ENCODE peak calls at places on chromosomes 16 and 17, in six cellular contexts. One of them, this sample, is unnamed.

GRCh38 chr17:81064746-81065475 is 30.0 kb downstream of the BAIAP2 start:
- DNase-seq in GM23338: no peak
- DNase-seq in GM12878: no peak
- DNase-seq in H1: no peak
- DNase-seq in HepG2: no peak
- DNase-seq in K562: no peak
- DNase-seq in this sample: no peak

GRCh38 chr17:42240201-42240600 is 36.0 kb downstream of the STAT5B start:
- DNase-seq in GM23338: no peak
- DNase-seq in GM12878: no peak
- DNase-seq in H1: no peak
- DNase-seq in HepG2: no peak
- DNase-seq in K562: no peak
- DNase-seq in this sample: no peak

GRCh38 chr17:144936-145670 is 7.7 kb downstream of the SCGB1C2 start:
- DNase-seq in GM23338: no peak
- DNase-seq in GM12878: no peak
- DNase-seq in H1: peak
- DNase-seq in HepG2: no peak
- DNase-seq in K562: no peak
- DNase-seq in this sample: no peak

GRCh38 chr16:11155284-11155806 is 100.7 kb downstream of the SOCS1 start:
- DNase-seq in GM23338: no peak
- DNase-seq in GM12878: no peak
- DNase-seq in H1: no peak
- DNase-seq in HepG2: no peak
- DNase-seq in K562: peak
- DNase-seq in this sample: no peak

GRCh38 chr17:55717898-55718735 is 4.5 kb downstream of the TMEM100 start:
- DNase-seq in GM23338: peak
- DNase-seq in GM12878: no peak
- DNase-seq in H1: peak
- DNase-seq in HepG2: peak
- DNase-seq in K562: peak
- DNase-seq in this sample: peak

GRCh38 chr17:14525551-14526455 is 224.9 kb downstream of the HS3ST3B1 start:
- DNase-seq in GM23338: peak
- DNase-seq in GM12878: no peak
- DNase-seq in H1: peak
- DNase-seq in HepG2: no peak
- DNase-seq in K562: no peak
- DNase-seq in this sample: peak

GRCh38 chr17:35731239-35731931 is at the start of gene RASL10B:
- DNase-seq in GM23338: peak
- DNase-seq in GM12878: no peak
- DNase-seq in H1: peak
- DNase-seq in HepG2: peak
- DNase-seq in K562: peak
- DNase-seq in this sample: peak

GRCh38 chr17:22435231-22435974 is 743.1 kb downstream of the KCNJ18 start:
- DNase-seq in GM23338: no peak
- DNase-seq in GM12878: no peak
- DNase-seq in H1: no peak
- DNase-seq in HepG2: no peak
- DNase-seq in K562: peak
- DNase-seq in this sample: no peak

GRCh38 chr17:18919963-18920362 is 32.0 kb upstream of the SLC5A10 start:
- DNase-seq in GM23338: no peak
- DNase-seq in GM12878: no peak
- DNase-seq in H1: no peak
- DNase-seq in HepG2: peak
- DNase-seq in K562: no peak
- DNase-seq in this sample: no peak

GRCh38 chr16:1787056-1787321 is 4.2 kb downstream of the NUBP2 start:
- DNase-seq in GM23338: no peak
- DNase-seq in GM12878: no peak
- DNase-seq in H1: no peak
- DNase-seq in HepG2: no peak
- DNase-seq in K562: no peak
- DNase-seq in this sample: no peak

GRCh38 chr16:57563761-57564160 is 21.3 kb downstream of the ADGRG5 start:
- DNase-seq in GM23338: no peak
- DNase-seq in GM12878: no peak
- DNase-seq in H1: no peak
- DNase-seq in HepG2: no peak
- DNase-seq in K562: no peak
- DNase-seq in this sample: no peak

GRCh38 chr16:11955713-11956123 is 9.3 kb upstream of the TNFRSF17 start:
- DNase-seq in GM23338: no peak
- DNase-seq in GM12878: no peak
- DNase-seq in H1: no peak
- DNase-seq in HepG2: no peak
- DNase-seq in K562: peak
- DNase-seq in this sample: no peak

GRCh38 chr16:27199747-27200146 is 3.6 kb upstream of the KDM8 start:
- DNase-seq in GM23338: no peak
- DNase-seq in GM12878: peak
- DNase-seq in H1: no peak
- DNase-seq in HepG2: no peak
- DNase-seq in K562: no peak
- DNase-seq in this sample: no peak

GRCh38 chr16:24544640-24545039 is 5.3 kb downstream of the RBBP6 start:
- DNase-seq in GM23338: no peak
- DNase-seq in GM12878: no peak
- DNase-seq in H1: no peak
- DNase-seq in HepG2: no peak
- DNase-seq in K562: no peak
- DNase-seq in this sample: no peak

GRCh38 chr17:30225919-30226553 is 9.5 kb downstream of the SLC6A4 start:
- DNase-seq in GM23338: no peak
- DNase-seq in GM12878: no peak
- DNase-seq in H1: no peak
- DNase-seq in HepG2: peak
- DNase-seq in K562: no peak
- DNase-seq in this sample: no peak

GRCh38 chr17:41848788-41849187 is 11.2 kb downstream of the KLHL10 start:
- DNase-seq in GM23338: no peak
- DNase-seq in GM12878: no peak
- DNase-seq in H1: no peak
- DNase-seq in HepG2: no peak
- DNase-seq in K562: no peak
- DNase-seq in this sample: no peak

GRCh38 chr17:17448076-17448475 is 28.7 kb upstream of the MED9 start:
- DNase-seq in GM23338: no peak
- DNase-seq in GM12878: no peak
- DNase-seq in H1: no peak
- DNase-seq in HepG2: no peak
- DNase-seq in K562: no peak
- DNase-seq in this sample: no peak

GRCh38 chr17:1003972-1004768 is 7.2 kb downstream of the TIMM22 start:
- DNase-seq in GM23338: no peak
- DNase-seq in GM12878: no peak
- DNase-seq in H1: no peak
- DNase-seq in HepG2: no peak
- DNase-seq in K562: no peak
- DNase-seq in this sample: no peak

GRCh38 chr17:16491131-16491702 is 776 bp downstream of the LRRC75A start:
- DNase-seq in GM23338: peak
- DNase-seq in GM12878: no peak
- DNase-seq in H1: peak
- DNase-seq in HepG2: no peak
- DNase-seq in K562: no peak
- DNase-seq in this sample: peak

GRCh38 chr16:65745-66144 is 6.7 kb downstream of the RHBDF1 start:
- DNase-seq in GM23338: peak
- DNase-seq in GM12878: no peak
- DNase-seq in H1: peak
- DNase-seq in HepG2: peak
- DNase-seq in K562: peak
- DNase-seq in this sample: peak

GRCh38 chr16:64914-65255 is 7.5 kb downstream of the RHBDF1 start:
- DNase-seq in GM23338: no peak
- DNase-seq in GM12878: no peak
- DNase-seq in H1: no peak
- DNase-seq in HepG2: no peak
- DNase-seq in K562: no peak
- DNase-seq in this sample: no peak

GRCh38 chr16:63466-63865 is 9.0 kb downstream of the RHBDF1 start:
- DNase-seq in GM23338: no peak
- DNase-seq in GM12878: no peak
- DNase-seq in H1: no peak
- DNase-seq in HepG2: no peak
- DNase-seq in K562: no peak
- DNase-seq in this sample: no peak

GRCh38 chr16:62891-63290 is 9.3 kb downstream of the SNRNP25 start:
- DNase-seq in GM23338: no peak
- DNase-seq in GM12878: no peak
- DNase-seq in H1: no peak
- DNase-seq in HepG2: no peak
- DNase-seq in K562: no peak
- DNase-seq in this sample: no peak

DNA sequence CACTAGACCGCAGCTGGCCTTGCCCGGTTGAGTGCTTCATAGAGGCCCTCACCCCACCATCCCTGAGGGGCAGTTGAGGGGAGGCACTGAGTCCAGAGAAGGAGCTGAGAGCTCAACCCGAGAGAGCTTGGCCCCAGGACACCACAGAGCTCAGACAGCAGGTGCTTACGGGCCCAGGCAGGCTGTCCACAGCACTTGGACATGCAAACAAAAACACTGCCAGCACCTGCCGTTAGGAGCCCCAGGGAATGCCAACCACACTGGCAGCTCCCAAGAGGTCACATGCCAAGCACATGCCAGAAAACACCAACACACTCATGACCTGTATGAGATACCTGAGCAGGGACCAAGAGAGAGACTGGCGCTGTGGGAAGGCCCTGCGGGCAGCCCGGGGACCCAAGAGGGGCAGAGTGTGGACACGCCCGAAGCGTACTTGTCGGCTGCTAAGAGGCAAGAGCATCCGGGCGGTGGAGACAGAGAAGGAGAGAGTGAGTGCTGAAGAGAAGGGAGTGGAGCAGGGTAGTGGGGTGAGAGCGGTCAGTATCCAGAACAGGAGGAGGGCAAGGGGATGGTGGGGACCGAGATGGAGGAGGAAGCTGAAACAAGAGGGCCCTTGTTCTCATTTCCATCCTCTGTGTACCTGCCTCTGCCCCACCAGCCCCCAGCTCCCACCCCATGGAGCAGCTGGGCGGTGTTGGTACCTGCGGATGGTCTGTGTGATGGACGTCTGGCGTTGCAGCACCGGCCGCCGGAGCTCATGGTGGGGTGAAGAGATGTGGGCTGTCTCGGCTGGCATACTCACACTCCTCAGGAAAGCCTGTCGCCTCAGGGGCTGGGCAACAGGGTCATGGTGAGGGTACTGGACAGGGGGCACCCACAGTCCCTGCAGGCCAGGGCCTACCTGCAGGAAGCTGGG is 8.2 kb downstream of the RHBDF1 start:
- DNase-seq in GM23338: no peak
- DNase-seq in GM12878: no peak
- DNase-seq in H1: no peak
- DNase-seq in HepG2: no peak
- DNase-seq in K562: no peak
- DNase-seq in this sample: no peak
- TF ChIP-seq CREB1 in GM23338: no peak
- TF ChIP-seq CREB1 in GM12878: no peak
- TF ChIP-seq CREB1 in H1: no peak
- TF ChIP-seq CREB1 in HepG2: no peak
- TF ChIP-seq CREB1 in K562: no peak
- TF ChIP-seq CREB1 in this sample: no peak

GRCh38 chr17:40566027-40566426 is 755 bp upstream of the CCR7 start:
- DNase-seq in GM23338: no peak
- DNase-seq in GM12878: no peak
- DNase-seq in H1: no peak
- DNase-seq in HepG2: no peak
- DNase-seq in K562: no peak
- DNase-seq in this sample: no peak
- TF ChIP-seq CREB1 in GM23338: no peak
- TF ChIP-seq CREB1 in GM12878: no peak
- TF ChIP-seq CREB1 in H1: no peak
- TF ChIP-seq CREB1 in HepG2: no peak
- TF ChIP-seq CREB1 in K562: no peak
- TF ChIP-seq CREB1 in this sample: no peak

GRCh38 chr16:79188115-79188779 is 412.3 kb downstream of the MAF start:
- DNase-seq in GM23338: no peak
- DNase-seq in GM12878: no peak
- DNase-seq in H1: no peak
- DNase-seq in HepG2: no peak
- DNase-seq in K562: no peak
- DNase-seq in this sample: no peak
- TF ChIP-seq CREB1 in GM23338: no peak
- TF ChIP-seq CREB1 in GM12878: no peak
- TF ChIP-seq CREB1 in H1: no peak
- TF ChIP-seq CREB1 in HepG2: no peak
- TF ChIP-seq CREB1 in K562: no peak
- TF ChIP-seq CREB1 in this sample: no peak

GRCh38 chr17:78644971-78645370 is 67.8 kb upstream of the DNAH17 start:
- DNase-seq in GM23338: no peak
- DNase-seq in GM12878: no peak
- DNase-seq in H1: no peak
- DNase-seq in HepG2: no peak
- DNase-seq in K562: no peak
- DNase-seq in this sample: no peak
- TF ChIP-seq CREB1 in GM23338: no peak
- TF ChIP-seq CREB1 in GM12878: no peak
- TF ChIP-seq CREB1 in H1: no peak
- TF ChIP-seq CREB1 in HepG2: no peak
- TF ChIP-seq CREB1 in K562: no peak
- TF ChIP-seq CREB1 in this sample: no peak

This sample was measured in WTC11.